ENCODE peak calls at places on chromosome 9, in four cellular contexts. One of them, this sample, is unnamed.
A peak's percentile ranks its signal among the peaks of the same experiment; 100 is the strongest.

GRCh38 chr9:86329649-86330048 is 24.6 kb downstream of the TUT7 start:
- DNase-seq in lower lobe of right lung: no peak
- DNase-seq in MM.1S: no peak
- DNase-seq in stomach: no peak
- DNase-seq in this sample: no peak

GRCh38 chr9:100697339-100697738 is 119.5 kb downstream of the CAVIN4 start:
- DNase-seq in stomach: no peak
- DNase-seq in lower lobe of right lung: no peak
- DNase-seq in MM.1S: no peak
- DNase-seq in this sample: no peak

GRCh38 chr9:83274787-83275186 is 211.8 kb upstream of the RASEF start:
- DNase-seq in stomach: no peak
- DNase-seq in lower lobe of right lung: no peak
- DNase-seq in MM.1S: no peak
- DNase-seq in this sample: no peak

GRCh38 chr9:116181853-116182610 is 28.4 kb downstream of the PAPPA start:
- DNase-seq in MM.1S: no peak
- DNase-seq in lower lobe of right lung: no peak
- DNase-seq in stomach: no peak
- DNase-seq in this sample: no peak

GRCh38 chr9:37329576-37329975 is 92.9 kb upstream of the GRHPR start:
- DNase-seq in lower lobe of right lung: no peak
- DNase-seq in stomach: no peak
- DNase-seq in MM.1S: peak; percentile 29
- DNase-seq in this sample: no peak

GRCh38 chr9:30197954-30198353 is 2186.5 kb upstream of the ACO1 start:
- DNase-seq in MM.1S: no peak
- DNase-seq in stomach: no peak
- DNase-seq in lower lobe of right lung: no peak
- DNase-seq in this sample: no peak

GRCh38 chr9:70021026-70021571 is 22.5 kb upstream of the MAMDC2 start:
- DNase-seq in lower lobe of right lung: no peak
- DNase-seq in MM.1S: no peak
- DNase-seq in stomach: peak; percentile 35
- DNase-seq in this sample: no peak

GRCh38 chr9:37419204-37419603 is 3.3 kb upstream of the GRHPR start:
- DNase-seq in stomach: no peak
- DNase-seq in MM.1S: no peak
- DNase-seq in lower lobe of right lung: no peak
- DNase-seq in this sample: no peak

GRCh38 chr9:91102269-91102668 is 259.4 kb downstream of the AUH start:
- DNase-seq in MM.1S: no peak
- DNase-seq in lower lobe of right lung: no peak
- DNase-seq in stomach: no peak
- DNase-seq in this sample: no peak

GRCh38 chr9:83312543-83312942 is 225.7 kb downstream of the FRMD3 start:
- DNase-seq in lower lobe of right lung: no peak
- DNase-seq in MM.1S: no peak
- DNase-seq in stomach: no peak
- DNase-seq in this sample: no peak

GRCh38 chr9:97697837-97698236 is 697 bp upstream of the XPA start:
- DNase-seq in lower lobe of right lung: no peak
- DNase-seq in MM.1S: no peak
- DNase-seq in stomach: no peak
- DNase-seq in this sample: no peak

GRCh38 chr9:121945281-121945680 is 147.8 kb downstream of the TTLL11 start:
- DNase-seq in stomach: no peak
- DNase-seq in lower lobe of right lung: no peak
- DNase-seq in MM.1S: no peak
- DNase-seq in this sample: no peak

GRCh38 chr9:111969061-111969460 is 72.4 kb downstream of the UGCG start:
- DNase-seq in stomach: no peak
- DNase-seq in MM.1S: no peak
- DNase-seq in lower lobe of right lung: no peak
- DNase-seq in this sample: no peak

GRCh38 chr9:136348691-136349090 is 14.9 kb downstream of the DNLZ start:
- DNase-seq in stomach: no peak
- DNase-seq in MM.1S: no peak
- DNase-seq in lower lobe of right lung: no peak
- DNase-seq in this sample: no peak

GRCh38 chr9:32523910-32524309 is 2.1 kb downstream of the RIGI start:
- DNase-seq in MM.1S: no peak
- DNase-seq in stomach: no peak
- DNase-seq in lower lobe of right lung: no peak
- DNase-seq in this sample: no peak
- H3K4me3 ChIP-seq in MM.1S: no peak overlapping the region
- H3K4me3 ChIP-seq in stomach: no peak overlapping the region
- H3K4me3 ChIP-seq in lower lobe of right lung: peak overlapping the region; percentile 78
- H3K4me3 ChIP-seq in this sample: peak overlapping the region; percentile 17

DNA sequence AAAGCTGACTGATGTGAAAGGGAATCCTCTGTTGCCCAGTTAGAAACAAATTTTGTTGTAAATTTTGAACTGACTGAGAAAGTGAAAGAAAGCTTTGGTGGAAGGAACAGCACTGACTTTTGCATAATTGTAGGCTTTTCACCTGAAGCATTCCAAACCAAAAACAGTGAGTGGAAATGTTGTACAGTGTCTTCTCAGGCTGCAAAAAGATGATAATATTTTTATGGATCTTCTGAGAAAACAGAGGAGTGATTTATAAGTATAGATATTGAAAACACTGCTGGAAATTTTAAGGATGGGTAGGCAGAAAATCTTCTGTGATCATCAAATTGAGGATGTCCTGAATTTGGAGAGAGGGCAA is 40.0 kb downstream of the LURAP1L start:
- DNase-seq in MM.1S: no peak
- DNase-seq in stomach: no peak
- DNase-seq in lower lobe of right lung: no peak
- DNase-seq in this sample: no peak
- H3K4me1 ChIP-seq in MM.1S: peaks cover 3% of the 10 kb centered on the region
- H3K4me1 ChIP-seq in stomach: peaks cover 80% of the 10 kb centered on the region
- H3K4me1 ChIP-seq in lower lobe of right lung: peaks cover 42% of the 10 kb centered on the region
- H3K4me1 ChIP-seq in this sample: no peaks in the 10 kb centered on the region

DNA sequence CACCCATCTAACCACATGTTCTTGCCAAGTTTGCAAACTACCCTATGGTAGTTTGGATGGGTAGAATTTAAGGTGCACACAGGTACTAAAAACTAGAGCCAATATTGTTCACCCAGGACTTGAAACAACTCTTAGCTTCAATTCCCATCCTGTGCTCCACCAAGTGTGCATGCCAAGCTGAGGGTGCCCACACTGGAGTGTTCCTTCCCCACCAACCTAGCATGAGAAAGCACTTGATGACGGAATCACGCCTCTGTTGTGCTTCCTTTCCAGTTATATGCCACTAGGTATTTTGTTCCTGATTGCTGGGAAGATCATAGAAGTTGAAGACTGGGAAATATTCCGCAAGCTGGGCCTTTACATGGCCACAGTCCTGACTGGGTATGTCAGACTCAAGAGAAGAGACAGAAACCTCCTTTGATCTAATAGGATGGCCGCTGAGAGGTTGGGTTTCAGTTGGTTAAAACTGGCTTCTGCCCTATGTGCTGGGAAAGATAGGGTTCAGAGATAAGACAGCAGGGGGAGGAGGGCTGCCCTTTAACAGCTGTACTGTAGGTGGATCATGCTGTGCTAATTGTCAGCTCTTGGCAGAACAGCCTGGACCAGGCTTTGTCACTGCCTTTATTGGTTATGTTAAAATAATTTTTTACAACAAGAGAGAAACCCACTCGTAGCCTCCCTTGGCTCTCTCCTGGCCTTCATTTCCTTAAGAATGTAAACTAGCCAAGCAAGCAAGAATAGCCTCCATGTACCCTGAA is 83.5 kb downstream of the SLC1A1 start:
- DNase-seq in lower lobe of right lung: no peak
- DNase-seq in MM.1S: no peak
- DNase-seq in stomach: no peak
- DNase-seq in this sample: no peak
- H3K27ac ChIP-seq in lower lobe of right lung: no peak overlapping the region
- H3K27ac ChIP-seq in MM.1S: no peak overlapping the region
- H3K27ac ChIP-seq in stomach: no peak overlapping the region
- H3K27ac ChIP-seq in this sample: no peak overlapping the region

GRCh38 chr9:137411670-137412380 is 11.1 kb downstream of the EXD3 start:
- DNase-seq in lower lobe of right lung: peak; percentile 80
- DNase-seq in MM.1S: peak; percentile 64
- DNase-seq in stomach: peak; percentile 91
- DNase-seq in this sample: peak; percentile 96
- H3K4me3 ChIP-seq in lower lobe of right lung: no peak overlapping the region
- H3K4me3 ChIP-seq in MM.1S: no peak overlapping the region
- H3K4me3 ChIP-seq in stomach: peak overlapping the region; percentile 31
- H3K4me3 ChIP-seq in this sample: no peak overlapping the region

GRCh38 chr9:99419099-99419498 is 197.0 kb downstream of the SEC61B start:
- DNase-seq in MM.1S: no peak
- DNase-seq in stomach: no peak
- DNase-seq in lower lobe of right lung: no peak
- DNase-seq in this sample: no peak

GRCh38 chr9:99426443-99426842 is 204.4 kb downstream of the SEC61B start:
- DNase-seq in stomach: no peak
- DNase-seq in lower lobe of right lung: no peak
- DNase-seq in MM.1S: no peak
- DNase-seq in this sample: no peak

GRCh38 chr9:99425124-99425523 is 203.0 kb downstream of the SEC61B start:
- DNase-seq in MM.1S: no peak
- DNase-seq in stomach: no peak
- DNase-seq in lower lobe of right lung: no peak
- DNase-seq in this sample: no peak

GRCh38 chr9:99416007-99416406 is 193.9 kb downstream of the SEC61B start:
- DNase-seq in lower lobe of right lung: no peak
- DNase-seq in stomach: no peak
- DNase-seq in MM.1S: no peak
- DNase-seq in this sample: no peak

GRCh38 chr9:99421369-99421768 is 199.3 kb downstream of the SEC61B start:
- DNase-seq in lower lobe of right lung: no peak
- DNase-seq in MM.1S: no peak
- DNase-seq in stomach: no peak
- DNase-seq in this sample: no peak
- H3K4me1 ChIP-seq in lower lobe of right lung: no peaks in the 10 kb centered on the region
- H3K4me1 ChIP-seq in MM.1S: no peaks in the 10 kb centered on the region
- H3K4me1 ChIP-seq in stomach: no peaks in the 10 kb centered on the region
- H3K4me1 ChIP-seq in this sample: no peaks in the 10 kb centered on the region

GRCh38 chr9:129469988-129470316 is 150.9 kb downstream of the C9orf50 start:
- DNase-seq in lower lobe of right lung: no peak
- DNase-seq in stomach: no peak
- DNase-seq in MM.1S: no peak
- DNase-seq in this sample: no peak
- H3K27ac ChIP-seq in lower lobe of right lung: no peak overlapping the region
- H3K27ac ChIP-seq in stomach: no peak overlapping the region
- H3K27ac ChIP-seq in MM.1S: no peak overlapping the region
- H3K27ac ChIP-seq in this sample: no peak overlapping the region

DNA sequence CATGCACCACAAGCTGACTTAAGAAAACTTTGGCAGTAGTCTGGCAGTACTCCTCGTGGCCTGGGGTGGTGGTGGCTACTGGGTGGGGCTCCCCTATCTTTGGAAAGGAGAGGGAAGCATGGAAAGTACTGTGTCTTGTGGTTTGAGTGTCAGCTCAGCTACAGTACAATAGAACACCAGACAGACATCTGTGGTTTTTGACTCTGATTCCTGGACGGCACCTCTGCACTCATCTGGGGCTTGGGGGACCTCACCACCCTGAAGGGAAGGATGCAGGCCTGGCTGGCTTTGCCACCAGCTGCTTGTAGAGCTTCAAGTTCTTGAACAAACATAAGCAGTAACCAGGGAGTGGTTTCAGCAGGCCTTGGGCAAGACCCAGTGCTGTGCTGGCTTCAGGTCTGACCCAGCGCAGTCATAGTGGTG is 40.6 kb downstream of the TNFSF8 start:
- DNase-seq in lower lobe of right lung: peak; percentile 76
- DNase-seq in stomach: peak; percentile 66
- DNase-seq in MM.1S: peak; percentile 47
- DNase-seq in this sample: no peak
- H3K4me3 ChIP-seq in lower lobe of right lung: no peak overlapping the region
- H3K4me3 ChIP-seq in stomach: no peak overlapping the region
- H3K4me3 ChIP-seq in MM.1S: no peak overlapping the region
- H3K4me3 ChIP-seq in this sample: no peak overlapping the region

GRCh38 chr9:94168203-94169000 is 84.1 kb downstream of the PTPDC1 start:
- DNase-seq in stomach: no peak
- DNase-seq in lower lobe of right lung: no peak
- DNase-seq in MM.1S: no peak
- DNase-seq in this sample: no peak
- H3K4me1 ChIP-seq in stomach: peaks cover 73% of the 10 kb centered on the region
- H3K4me1 ChIP-seq in lower lobe of right lung: peaks cover 64% of the 10 kb centered on the region
- H3K4me1 ChIP-seq in MM.1S: peaks cover 26% of the 10 kb centered on the region
- H3K4me1 ChIP-seq in this sample: peaks cover 5% of the 10 kb centered on the region

GRCh38 chr9:132241840-132242620 is 80.2 kb downstream of the NTNG2 start:
- DNase-seq in MM.1S: peak; percentile 68
- DNase-seq in lower lobe of right lung: peak; percentile 73
- DNase-seq in stomach: peak; percentile 51
- DNase-seq in this sample: peak; percentile 80
- H3K27ac ChIP-seq in MM.1S: no peak overlapping the region
- H3K27ac ChIP-seq in lower lobe of right lung: peak overlapping the region; percentile 49
- H3K27ac ChIP-seq in stomach: peak overlapping the region; percentile 27
- H3K27ac ChIP-seq in this sample: no peak overlapping the region

GRCh38 chr9:23768861-23769260 is 57.2 kb downstream of the ELAVL2 start:
- DNase-seq in MM.1S: no peak
- DNase-seq in stomach: no peak
- DNase-seq in lower lobe of right lung: no peak
- DNase-seq in this sample: no peak
- H3K4me3 ChIP-seq in MM.1S: no peak overlapping the region
- H3K4me3 ChIP-seq in stomach: no peak overlapping the region
- H3K4me3 ChIP-seq in lower lobe of right lung: no peak overlapping the region
- H3K4me3 ChIP-seq in this sample: no peak overlapping the region